ENCODE peak calls at places on chromosomes 11 and 22, in four cellular contexts. One of them, this sample, is unnamed. For H3K9me3, the result is how much of the 10 kb centered on the place peaks cover.

GRCh38 chr11:82858556-82859091 is 41.6 kb downstream of the PRCP start:
- DNase-seq in tibial artery: no peak
- DNase-seq in CD4-positive, alpha-beta T cell: no peak
- DNase-seq in A549: no peak
- DNase-seq in this sample: no peak

GRCh38 chr11:130418210-130418609 is 10.2 kb downstream of the ADAMTS8 start:
- DNase-seq in tibial artery: no peak
- DNase-seq in CD4-positive, alpha-beta T cell: no peak
- DNase-seq in A549: no peak
- DNase-seq in this sample: no peak

GRCh38 chr22:20728523-20729190 is 45.3 kb upstream of the SERPIND1 start:
- DNase-seq in CD4-positive, alpha-beta T cell: no peak
- DNase-seq in tibial artery: no peak
- DNase-seq in A549: no peak
- DNase-seq in this sample: no peak

GRCh38 chr11:13114566-13115465 is 105.7 kb downstream of the RASSF10 start:
- DNase-seq in tibial artery: no peak
- DNase-seq in A549: peak
- DNase-seq in CD4-positive, alpha-beta T cell: no peak
- DNase-seq in this sample: no peak

GRCh38 chr11:89181111-89181510 is 3.4 kb downstream of the TYR start:
- DNase-seq in A549: no peak
- DNase-seq in CD4-positive, alpha-beta T cell: no peak
- DNase-seq in tibial artery: no peak
- DNase-seq in this sample: no peak

GRCh38 chr11:120207517-120207916 is 3.3 kb upstream of the OAF start:
- DNase-seq in tibial artery: no peak
- DNase-seq in CD4-positive, alpha-beta T cell: no peak
- DNase-seq in A549: no peak
- DNase-seq in this sample: no peak

GRCh38 chr11:37712246-37712645 is 1114.2 kb upstream of the RAG2 start:
- DNase-seq in CD4-positive, alpha-beta T cell: no peak
- DNase-seq in tibial artery: no peak
- DNase-seq in A549: no peak
- DNase-seq in this sample: no peak

GRCh38 chr11:119777940-119778339 is 48.9 kb upstream of the NECTIN1 start:
- DNase-seq in tibial artery: no peak
- DNase-seq in A549: no peak
- DNase-seq in CD4-positive, alpha-beta T cell: no peak
- DNase-seq in this sample: no peak

GRCh38 chr11:86775342-86775741 is 25.0 kb upstream of the PRSS23 start:
- DNase-seq in CD4-positive, alpha-beta T cell: no peak
- DNase-seq in A549: no peak
- DNase-seq in tibial artery: no peak
- DNase-seq in this sample: no peak

GRCh38 chr11:1419811-1420210 is 30.1 kb downstream of the BRSK2 start:
- DNase-seq in A549: no peak
- DNase-seq in tibial artery: no peak
- DNase-seq in CD4-positive, alpha-beta T cell: no peak
- DNase-seq in this sample: no peak

GRCh38 chr22:19800761-19801244 is 40.2 kb downstream of the TBX1 start:
- DNase-seq in A549: no peak
- DNase-seq in CD4-positive, alpha-beta T cell: no peak
- DNase-seq in tibial artery: no peak
- DNase-seq in this sample: no peak

GRCh38 chr11:34214961-34215805 is 109.8 kb downstream of the NAT10 start:
- DNase-seq in CD4-positive, alpha-beta T cell: no peak
- DNase-seq in A549: peak
- DNase-seq in tibial artery: no peak
- DNase-seq in this sample: peak

DNA sequence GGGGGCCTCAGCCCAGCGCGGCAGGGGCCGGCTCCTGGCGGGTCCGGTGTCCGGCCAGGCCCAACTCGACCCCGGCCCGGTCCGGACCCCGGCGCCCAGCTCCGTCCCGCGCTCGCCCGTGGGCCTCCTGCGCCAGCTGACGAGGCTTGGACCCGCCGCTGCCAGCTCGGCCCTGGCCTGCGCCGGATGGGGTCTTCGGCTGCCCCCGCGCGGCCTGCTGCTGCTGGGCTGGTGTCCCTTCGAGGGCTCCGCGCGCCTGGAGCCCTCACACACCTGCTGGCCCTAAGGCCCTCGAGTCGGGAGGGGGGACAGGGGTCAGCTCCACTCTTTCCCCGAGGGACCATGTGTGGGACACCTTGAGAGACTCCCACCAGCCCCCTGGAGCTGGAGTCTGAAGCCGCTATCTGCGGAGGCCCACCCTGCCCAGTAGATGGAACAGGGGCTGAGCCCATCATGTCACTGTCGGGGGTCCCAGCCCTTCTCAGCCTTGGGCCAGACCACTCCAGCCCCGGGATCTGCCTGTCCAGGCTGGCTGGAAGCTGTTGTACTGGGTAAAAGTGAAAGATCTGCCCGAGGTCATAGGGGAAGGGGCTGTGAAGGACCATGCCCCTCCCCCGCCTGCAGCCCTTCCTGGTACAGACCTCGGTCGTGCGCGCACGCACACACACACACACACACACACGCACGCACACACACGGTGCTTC is 768 bp upstream of the CDKN1C start:
- DNase-seq in tibial artery: peak
- DNase-seq in CD4-positive, alpha-beta T cell: no peak
- DNase-seq in A549: no peak
- DNase-seq in this sample: no peak
- TF ChIP-seq CTCF in tibial artery: peak
- TF ChIP-seq CTCF in CD4-positive, alpha-beta T cell: no peak
- TF ChIP-seq CTCF in A549: no peak
- TF ChIP-seq CTCF in this sample: no peak

GRCh38 chr22:48902001-48902869 is 925.4 kb downstream of the BRD1 start:
- DNase-seq in CD4-positive, alpha-beta T cell: no peak
- DNase-seq in A549: no peak
- DNase-seq in tibial artery: peak
- DNase-seq in this sample: no peak
- H3K9me3 ChIP-seq in CD4-positive, alpha-beta T cell: under half
- H3K9me3 ChIP-seq in A549: under half
- H3K9me3 ChIP-seq in tibial artery: under half
- H3K9me3 ChIP-seq in this sample: under half

DNA sequence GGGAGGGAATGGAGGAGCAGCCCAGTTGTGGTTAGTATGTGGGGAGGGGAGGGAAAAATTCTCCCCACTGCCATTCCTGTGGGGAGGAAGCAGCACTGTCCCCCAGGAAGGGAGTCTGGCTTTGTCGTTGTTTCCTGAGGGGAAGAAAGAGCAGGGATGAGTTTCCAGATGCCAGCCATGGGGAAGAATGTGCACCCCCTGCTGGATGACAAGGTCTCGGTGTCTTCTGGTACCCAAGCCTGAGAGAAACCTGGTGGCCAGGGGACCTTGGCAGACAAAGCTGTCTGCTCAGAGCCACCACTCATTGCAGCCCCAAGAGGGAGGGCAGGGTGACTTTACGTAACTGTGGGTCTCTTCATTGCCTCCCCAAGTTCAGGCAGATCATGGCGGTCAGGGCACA is 81.3 kb upstream of the CD82 start:
- DNase-seq in tibial artery: no peak
- DNase-seq in CD4-positive, alpha-beta T cell: no peak
- DNase-seq in A549: peak
- DNase-seq in this sample: no peak
- TF ChIP-seq CTCF in tibial artery: no peak
- TF ChIP-seq CTCF in CD4-positive, alpha-beta T cell: no peak
- TF ChIP-seq CTCF in A549: peak
- TF ChIP-seq CTCF in this sample: no peak

DNA sequence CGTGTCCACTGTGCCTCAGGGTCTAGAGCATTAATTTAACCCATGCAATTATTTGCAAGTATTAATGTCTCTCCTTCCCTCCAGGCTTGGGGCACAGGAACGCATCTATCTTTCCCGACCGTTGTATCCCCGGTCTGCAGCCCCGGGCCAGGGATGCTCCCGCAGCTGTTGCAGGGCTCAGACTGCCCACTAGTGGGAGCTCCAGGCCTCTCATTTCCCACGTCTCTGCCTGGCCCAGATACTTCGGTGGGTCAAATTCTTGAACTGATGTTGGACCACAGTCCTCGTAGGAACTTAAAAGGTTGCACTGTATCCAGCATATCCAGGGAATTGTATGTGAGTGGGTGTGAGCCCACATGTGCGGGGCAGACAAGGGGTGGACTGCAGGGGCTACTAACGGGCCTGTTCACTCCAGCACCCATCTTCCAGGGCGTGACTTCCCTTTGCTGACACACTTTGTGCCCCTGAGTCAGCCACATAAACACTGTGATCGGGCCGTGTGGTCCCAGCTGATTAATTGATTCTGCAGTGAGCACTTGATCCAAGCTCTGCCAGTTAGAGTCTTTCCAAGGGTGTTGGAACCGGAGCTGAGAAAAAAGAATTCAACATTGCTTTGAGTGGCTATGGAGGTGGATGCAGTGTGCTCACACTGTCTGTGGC is 451.3 kb downstream of the TBC1D22A start:
- DNase-seq in CD4-positive, alpha-beta T cell: peak
- DNase-seq in A549: peak
- DNase-seq in tibial artery: peak
- DNase-seq in this sample: no peak
- H3K9me3 ChIP-seq in CD4-positive, alpha-beta T cell: under half
- H3K9me3 ChIP-seq in A549: under half
- H3K9me3 ChIP-seq in tibial artery: under half
- H3K9me3 ChIP-seq in this sample: under half

GRCh38 chr11:72454791-72455190 is 20.5 kb upstream of the CLPB start:
- DNase-seq in tibial artery: no peak
- DNase-seq in CD4-positive, alpha-beta T cell: no peak
- DNase-seq in A549: no peak
- DNase-seq in this sample: no peak

GRCh38 chr11:72446929-72447753 is 12.8 kb upstream of the CLPB start:
- DNase-seq in CD4-positive, alpha-beta T cell: no peak
- DNase-seq in A549: peak
- DNase-seq in tibial artery: no peak
- DNase-seq in this sample: no peak

GRCh38 chr11:72456651-72457050 is 22.3 kb upstream of the CLPB start:
- DNase-seq in CD4-positive, alpha-beta T cell: no peak
- DNase-seq in tibial artery: no peak
- DNase-seq in A549: no peak
- DNase-seq in this sample: no peak

GRCh38 chr11:72451836-72452376 is 17.6 kb upstream of the CLPB start:
- DNase-seq in A549: no peak
- DNase-seq in tibial artery: no peak
- DNase-seq in CD4-positive, alpha-beta T cell: no peak
- DNase-seq in this sample: no peak
- TF ChIP-seq CTCF in A549: no peak
- TF ChIP-seq CTCF in tibial artery: no peak
- TF ChIP-seq CTCF in CD4-positive, alpha-beta T cell: no peak
- TF ChIP-seq CTCF in this sample: no peak

GRCh38 chr11:2530131-2530854 is 85.5 kb downstream of the KCNQ1 start:
- DNase-seq in tibial artery: peak
- DNase-seq in A549: no peak
- DNase-seq in CD4-positive, alpha-beta T cell: no peak
- DNase-seq in this sample: no peak
- H3K9me3 ChIP-seq in tibial artery: under half
- H3K9me3 ChIP-seq in A549: under half
- H3K9me3 ChIP-seq in CD4-positive, alpha-beta T cell: under half
- H3K9me3 ChIP-seq in this sample: under half

DNA sequence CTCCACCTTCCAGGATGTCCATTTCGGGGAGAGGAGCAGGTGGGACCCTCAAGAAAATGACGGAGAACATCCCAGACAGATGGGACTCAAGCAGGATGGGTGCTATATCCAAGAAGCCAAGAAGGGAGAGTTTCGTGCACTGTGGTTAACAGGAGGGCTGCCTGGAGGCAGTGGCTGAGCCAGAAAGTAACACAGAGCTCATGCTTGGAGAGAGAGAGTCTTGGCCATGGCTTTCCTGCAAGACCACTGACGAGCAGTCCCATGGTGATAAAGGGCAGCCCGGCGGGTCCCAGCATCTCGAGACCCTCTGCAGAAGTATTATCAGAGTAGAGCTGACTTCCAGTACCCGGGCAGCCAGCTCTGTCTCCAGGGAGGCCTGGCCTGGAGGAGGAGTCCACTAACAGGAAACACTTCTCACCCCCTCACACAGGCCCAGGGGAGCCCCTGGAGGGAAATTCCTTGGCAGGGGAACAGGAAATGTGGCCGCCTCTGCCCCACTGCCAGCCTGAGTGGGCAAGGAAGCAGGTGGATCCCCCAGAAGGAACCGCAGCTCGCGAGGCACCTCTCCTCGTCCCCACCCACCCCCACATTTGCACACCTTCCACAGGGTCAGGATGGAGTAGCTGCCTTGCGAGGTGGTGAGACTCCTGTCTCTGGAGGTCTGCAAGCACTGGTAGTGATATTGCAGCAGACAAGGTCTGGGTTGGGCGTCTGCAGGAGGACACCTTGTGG is 32.2 kb downstream of the CYTH4 start:
- DNase-seq in A549: no peak
- DNase-seq in tibial artery: no peak
- DNase-seq in CD4-positive, alpha-beta T cell: no peak
- DNase-seq in this sample: no peak
- TF ChIP-seq CTCF in A549: no peak
- TF ChIP-seq CTCF in tibial artery: no peak
- TF ChIP-seq CTCF in CD4-positive, alpha-beta T cell: no peak
- TF ChIP-seq CTCF in this sample: no peak

GRCh38 chr22:44611880-44612496 is 90.0 kb upstream of the PRR5 start:
- DNase-seq in A549: no peak
- DNase-seq in CD4-positive, alpha-beta T cell: no peak
- DNase-seq in tibial artery: no peak
- DNase-seq in this sample: no peak
- H3K9me3 ChIP-seq in A549: under half
- H3K9me3 ChIP-seq in CD4-positive, alpha-beta T cell: under half
- H3K9me3 ChIP-seq in tibial artery: under half
- H3K9me3 ChIP-seq in this sample: under half

DNA sequence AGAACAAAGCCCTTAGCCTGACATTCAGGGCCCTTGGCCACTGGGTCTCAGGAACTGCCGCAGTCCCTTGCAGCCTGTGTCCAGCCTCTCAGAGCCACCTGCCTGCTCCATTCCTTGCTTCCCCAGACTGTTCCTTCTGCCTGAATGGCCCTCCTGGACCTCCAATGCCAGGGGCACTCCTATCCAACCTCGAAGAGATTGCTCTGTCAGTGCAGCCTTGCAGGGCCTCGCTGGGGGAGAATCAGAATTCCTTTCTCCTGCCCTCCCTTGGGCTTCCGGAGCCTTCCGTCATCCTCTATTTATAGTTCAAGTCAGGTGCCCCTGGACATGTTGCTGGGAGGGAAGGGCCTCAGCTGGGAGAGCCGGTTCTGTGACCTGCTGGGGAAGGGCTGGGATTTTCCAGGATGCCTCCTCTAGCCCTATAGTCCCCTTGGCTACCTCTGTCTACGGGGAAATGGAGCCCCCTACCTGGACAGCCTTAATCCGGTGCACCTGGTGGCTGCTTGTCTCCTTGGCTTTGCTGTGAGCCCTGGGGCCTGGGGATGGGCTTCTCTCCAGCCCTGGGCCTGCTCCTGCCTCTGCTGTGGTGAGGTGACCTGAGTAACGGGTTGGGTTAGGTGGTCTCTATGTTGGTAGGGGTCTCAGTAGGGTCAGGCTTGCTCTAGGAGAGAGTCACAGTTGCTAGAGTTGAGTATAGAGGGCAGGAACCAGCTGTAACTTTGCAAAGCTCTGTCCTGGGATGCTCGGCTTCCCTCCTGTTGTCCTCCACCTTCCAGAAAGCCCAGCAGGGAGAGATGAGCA is 45.9 kb upstream of the SYT7 start:
- DNase-seq in CD4-positive, alpha-beta T cell: no peak
- DNase-seq in A549: no peak
- DNase-seq in tibial artery: no peak
- DNase-seq in this sample: no peak
- TF ChIP-seq CTCF in CD4-positive, alpha-beta T cell: no peak
- TF ChIP-seq CTCF in A549: no peak
- TF ChIP-seq CTCF in tibial artery: no peak
- TF ChIP-seq CTCF in this sample: no peak